ENCODE peak calls at places on chromosome 19, in nine cellular contexts. Q is stimulated activated naive B cell treated with anti-CD40 and anti-IgM and Interleukin-4, amounts not matched to agents 10 μg/mL and 1 μg/mL and 100 μg/mL, for 72 hours; P is cardiac muscle cell; Z is epithelial cell of prostate; W is caudate nucleus; H is substantia nigra; V is HT1080; R is ascending aorta; K is uterus. Y is an unnamed sample.

GRCh38 chr19:3881272-3882040 is 971 bp downstream of the ATCAY start:
- DNase-seq in Q (no peak), P (no peak), Z (no peak), W (peak), H (no peak), V (no peak), R (no peak), K (no peak), Y (no peak)

GRCh38 chr19:44635581-44636438 is 7.9 kb upstream of the PVR start:
- DNase-seq in Q (no peak), P (no peak), Z (no peak), W (no peak), H (no peak), V (no peak), R (no peak), K (no peak), Y (no peak)

GRCh38 chr19:13241321-13242104 is 91.3 kb downstream of the IER2 start:
- DNase-seq in Q (no peak), P (no peak), Z (no peak), W (peak), H (no peak), V (no peak), R (no peak), K (no peak), Y (no peak)

GRCh38 chr19:29531458-29532025 is 5.7 kb downstream of the VSTM2B start:
- DNase-seq in Q (no peak), P (no peak), Z (no peak), W (no peak), H (no peak), V (no peak), R (no peak), K (peak), Y (no peak)

GRCh38 chr19:9796113-9796773 is 22.6 kb downstream of the FBXL12 start:
- DNase-seq in Q (peak), P (peak), Z (peak), W (peak), H (no peak), V (peak), R (peak), K (peak), Y (peak)

GRCh38 chr19:37964109-37964508 is 57.1 kb downstream of the SIPA1L3 start:
- DNase-seq in Q (no peak), P (no peak), Z (no peak), W (no peak), H (no peak), V (no peak), R (no peak), K (no peak), Y (no peak)

GRCh38 chr19:15330801-15331418 is 1.4 kb downstream of the BRD4 start:
- DNase-seq in Q (no peak), P (peak), Z (no peak), W (no peak), H (no peak), V (no peak), R (no peak), K (no peak), Y (no peak)

GRCh38 chr19:13169769-13170168 is 19.6 kb downstream of the IER2 start:
- DNase-seq in Q (no peak), P (no peak), Z (peak), W (no peak), H (no peak), V (peak), R (no peak), K (no peak), Y (no peak)

GRCh38 chr19:54469496-54469934 is 3.6 kb downstream of the CDC42EP5 start:
- DNase-seq in Q (no peak), P (no peak), Z (no peak), W (no peak), H (no peak), V (no peak), R (no peak), K (no peak), Y (peak)

GRCh38 chr19:28170066-28170465 is 1042.9 kb downstream of the UQCRFS1 start:
- DNase-seq in Q (no peak), P (no peak), Z (no peak), W (no peak), H (no peak), V (no peak), R (no peak), K (no peak), Y (no peak)

GRCh38 chr19:46898731-46899130 is 37.9 kb downstream of the ARHGAP35 start:
- DNase-seq in Q (no peak), P (peak), Z (no peak), W (peak), H (no peak), V (no peak), R (no peak), K (peak), Y (no peak)

GRCh38 chr19:18653853-18654252 is 17.0 kb downstream of the KLHL26 start:
- DNase-seq in Q (no peak), P (no peak), Z (no peak), W (no peak), H (no peak), V (no peak), R (no peak), K (no peak), Y (no peak)

GRCh38 chr19:36008336-36008978 is at the start of gene SYNE4:
- DNase-seq in Q (no peak), P (peak), Z (no peak), W (no peak), H (no peak), V (no peak), R (no peak), K (no peak), Y (no peak)

GRCh38 chr19:18967358-18968146 is 26.5 kb upstream of the HOMER3 start:
- DNase-seq in Q (no peak), P (no peak), Z (no peak), W (no peak), H (no peak), V (no peak), R (peak), K (peak), Y (no peak)

GRCh38 chr19:20928371-20928770 is 5.3 kb downstream of the ZNF85 start:
- DNase-seq in Q (no peak), P (no peak), Z (no peak), W (no peak), H (no peak), V (peak), R (no peak), K (no peak), Y (no peak)

GRCh38 chr19:2462635-2463421 is 6.1 kb upstream of the LMNB2 start:
- DNase-seq in Q (no peak), P (peak), Z (peak), W (peak), H (no peak), V (peak), R (no peak), K (peak), Y (peak)

GRCh38 chr19:6735181-6735891 is 2.0 kb downstream of the GPR108 start:
- DNase-seq in Q (no peak), P (no peak), Z (no peak), W (no peak), H (no peak), V (no peak), R (no peak), K (no peak), Y (no peak)

GRCh38 chr19:47324502-47324901 is 7.5 kb upstream of the C5AR2 start:
- DNase-seq in Q (no peak), P (no peak), Z (no peak), W (peak), H (no peak), V (peak), R (no peak), K (no peak), Y (no peak)

GRCh38 chr19:20612711-20613316 is 47.2 kb upstream of the ZNF737 start:
- DNase-seq in Q (no peak), P (no peak), Z (no peak), W (no peak), H (no peak), V (no peak), R (no peak), K (no peak), Y (no peak)

GRCh38 chr19:44840811-44841210 is 5.3 kb upstream of the NECTIN2 start:
- DNase-seq in Q (no peak), P (no peak), Z (no peak), W (no peak), H (no peak), V (no peak), R (no peak), K (no peak), Y (no peak)

GRCh38 chr19:980133-980998 is 3.8 kb upstream of the WDR18 start:
- DNase-seq in Q (no peak), P (peak), Z (no peak), W (no peak), H (no peak), V (no peak), R (no peak), K (no peak), Y (no peak)

GRCh38 chr19:56995298-56995697 is 124.5 kb upstream of the USP29 start:
- DNase-seq in Q (no peak), P (no peak), Z (no peak), W (no peak), H (no peak), V (no peak), R (no peak), K (no peak), Y (no peak)

GRCh38 chr19:31448221-31448657 is 99.0 kb upstream of the TSHZ3 start:
- DNase-seq in Q (no peak), P (peak), Z (peak), W (no peak), H (no peak), V (peak), R (no peak), K (peak), Y (peak)

GRCh38 chr19:7980635-7981121 is 24.8 kb downstream of the ELAVL1 start:
- DNase-seq in Q (no peak), P (no peak), Z (no peak), W (no peak), H (no peak), V (no peak), R (no peak), K (no peak), Y (no peak)

GRCh38 chr19:5738423-5738822 is 18.0 kb downstream of the CATSPERD start:
- DNase-seq in Q (no peak), P (no peak), Z (no peak), W (no peak), H (no peak), V (no peak), R (no peak), K (no peak), Y (no peak)

GRCh38 chr19:46818812-46819211 is 30.4 kb upstream of the SLC1A5 start:
- DNase-seq in Q (no peak), P (no peak), Z (no peak), W (no peak), H (no peak), V (peak), R (no peak), K (no peak), Y (peak)

GRCh38 chr19:10052602-10053360 is 33.3 kb upstream of the SHFL start:
- DNase-seq in Q (no peak), P (no peak), Z (no peak), W (no peak), H (no peak), V (no peak), R (no peak), K (no peak), Y (no peak)

GRCh38 chr19:2154587-2155075 is 3.3 kb upstream of the AP3D1 start:
- DNase-seq in Q (no peak), P (peak), Z (peak), W (no peak), H (no peak), V (no peak), R (no peak), K (no peak), Y (no peak)

GRCh38 chr19:8459520-8460260 is 14.9 kb downstream of the HNRNPM start:
- DNase-seq in Q (no peak), P (no peak), Z (no peak), W (no peak), H (no peak), V (no peak), R (no peak), K (no peak), Y (no peak)

GRCh38 chr19:1063030-1063908 is 3.7 kb upstream of the ARHGAP45 start:
- DNase-seq in Q (no peak), P (no peak), Z (no peak), W (no peak), H (no peak), V (no peak), R (no peak), K (no peak), Y (no peak)

GRCh38 chr19:1407662-1408299 is 395 bp downstream of the DAZAP1 start:
- DNase-seq in Q (peak), P (peak), Z (no peak), W (no peak), H (no peak), V (no peak), R (no peak), K (peak), Y (peak)

Y was measured in NCI-H2171 treated with DMSO at 0.1 percent for 48 hours.